ENCODE peak calls at places on chromosomes 11 and 22, in ten cellular contexts. One of them, this sample, is unnamed.

GRCh38 chr22:46878549-46878948 is 116.1 kb downstream of the TBC1D22A start:
- DNase-seq in spleen: no peak
- DNase-seq in heart right ventricle: no peak
- DNase-seq in CD8-positive, alpha-beta T cell: no peak
- DNase-seq in left ventricle myocardium inferior: no peak
- DNase-seq in MM.1S: no peak
- DNase-seq in ovary: no peak
- DNase-seq in CD4-positive, alpha-beta T cell: no peak
- DNase-seq in transverse colon: no peak
- DNase-seq in psoas muscle: no peak
- DNase-seq in this sample: no peak

GRCh38 chr11:2943711-2944118 is 14.5 kb upstream of the PHLDA2 start:
- DNase-seq in MM.1S: no peak
- DNase-seq in CD4-positive, alpha-beta T cell: no peak
- DNase-seq in left ventricle myocardium inferior: no peak
- DNase-seq in psoas muscle: peak; percentile 58
- DNase-seq in CD8-positive, alpha-beta T cell: no peak
- DNase-seq in spleen: peak; percentile 74
- DNase-seq in ovary: no peak
- DNase-seq in transverse colon: peak; percentile 72
- DNase-seq in heart right ventricle: no peak
- DNase-seq in this sample: peak; percentile 45

GRCh38 chr11:67416416-67417335 is 1.2 kb downstream of the CARNS1 start:
- DNase-seq in left ventricle myocardium inferior: no peak
- DNase-seq in heart right ventricle: no peak
- DNase-seq in psoas muscle: no peak
- DNase-seq in CD8-positive, alpha-beta T cell: peak; percentile 89
- DNase-seq in spleen: peak; percentile 92
- DNase-seq in ovary: no peak
- DNase-seq in MM.1S: no peak
- DNase-seq in transverse colon: no peak
- DNase-seq in CD4-positive, alpha-beta T cell: peak; percentile 93
- DNase-seq in this sample: no peak

GRCh38 chr11:70324354-70325115 is 54.0 kb downstream of the PPFIA1 start:
- DNase-seq in spleen: no peak
- DNase-seq in CD8-positive, alpha-beta T cell: no peak
- DNase-seq in psoas muscle: no peak
- DNase-seq in heart right ventricle: no peak
- DNase-seq in MM.1S: no peak
- DNase-seq in transverse colon: no peak
- DNase-seq in left ventricle myocardium inferior: no peak
- DNase-seq in ovary: no peak
- DNase-seq in CD4-positive, alpha-beta T cell: no peak
- DNase-seq in this sample: no peak

GRCh38 chr11:504053-504993 is 2.7 kb downstream of the RNH1 start:
- DNase-seq in ovary: peak; percentile 80
- DNase-seq in spleen: peak; percentile 89
- DNase-seq in CD4-positive, alpha-beta T cell: no peak
- DNase-seq in CD8-positive, alpha-beta T cell: no peak
- DNase-seq in heart right ventricle: peak; percentile 37
- DNase-seq in MM.1S: no peak
- DNase-seq in left ventricle myocardium inferior: peak; percentile 53
- DNase-seq in transverse colon: peak; percentile 38
- DNase-seq in psoas muscle: no peak
- DNase-seq in this sample: peak; percentile 58

GRCh38 chr11:94933225-94934130 is 39.9 kb downstream of the CWC15 start:
- DNase-seq in CD4-positive, alpha-beta T cell: no peak
- DNase-seq in left ventricle myocardium inferior: peak; percentile 46
- DNase-seq in MM.1S: no peak
- DNase-seq in spleen: no peak
- DNase-seq in CD8-positive, alpha-beta T cell: no peak
- DNase-seq in transverse colon: no peak
- DNase-seq in heart right ventricle: peak; percentile 65
- DNase-seq in psoas muscle: no peak
- DNase-seq in ovary: no peak
- DNase-seq in this sample: peak; percentile 62

GRCh38 chr11:122778148-122778547 is 60.2 kb upstream of the CRTAM start:
- DNase-seq in transverse colon: no peak
- DNase-seq in ovary: no peak
- DNase-seq in CD8-positive, alpha-beta T cell: no peak
- DNase-seq in CD4-positive, alpha-beta T cell: no peak
- DNase-seq in psoas muscle: no peak
- DNase-seq in MM.1S: no peak
- DNase-seq in heart right ventricle: no peak
- DNase-seq in spleen: no peak
- DNase-seq in left ventricle myocardium inferior: no peak
- DNase-seq in this sample: peak; percentile 51

GRCh38 chr22:49879871-49880270 is 26.2 kb downstream of the ZBED4 start:
- DNase-seq in psoas muscle: no peak
- DNase-seq in CD4-positive, alpha-beta T cell: no peak
- DNase-seq in transverse colon: no peak
- DNase-seq in spleen: no peak
- DNase-seq in left ventricle myocardium inferior: no peak
- DNase-seq in ovary: no peak
- DNase-seq in MM.1S: no peak
- DNase-seq in heart right ventricle: no peak
- DNase-seq in CD8-positive, alpha-beta T cell: no peak
- DNase-seq in this sample: no peak

GRCh38 chr22:23411739-23412138 is 168.4 kb downstream of the IGLL1 start:
- DNase-seq in transverse colon: no peak
- DNase-seq in MM.1S: no peak
- DNase-seq in CD8-positive, alpha-beta T cell: no peak
- DNase-seq in heart right ventricle: no peak
- DNase-seq in CD4-positive, alpha-beta T cell: no peak
- DNase-seq in ovary: no peak
- DNase-seq in spleen: no peak
- DNase-seq in psoas muscle: no peak
- DNase-seq in left ventricle myocardium inferior: no peak
- DNase-seq in this sample: no peak

GRCh38 chr11:95461348-95461747 is 230.3 kb upstream of the SESN3 start:
- DNase-seq in spleen: no peak
- DNase-seq in heart right ventricle: no peak
- DNase-seq in CD8-positive, alpha-beta T cell: no peak
- DNase-seq in psoas muscle: no peak
- DNase-seq in CD4-positive, alpha-beta T cell: no peak
- DNase-seq in left ventricle myocardium inferior: no peak
- DNase-seq in MM.1S: no peak
- DNase-seq in transverse colon: no peak
- DNase-seq in ovary: no peak
- DNase-seq in this sample: no peak

GRCh38 chr22:50313600-50313999 is 6.2 kb upstream of the PLXNB2 start:
- DNase-seq in transverse colon: no peak
- DNase-seq in CD8-positive, alpha-beta T cell: no peak
- DNase-seq in spleen: peak; percentile 76
- DNase-seq in heart right ventricle: no peak
- DNase-seq in psoas muscle: no peak
- DNase-seq in MM.1S: no peak
- DNase-seq in CD4-positive, alpha-beta T cell: no peak
- DNase-seq in left ventricle myocardium inferior: no peak
- DNase-seq in ovary: no peak
- DNase-seq in this sample: no peak

GRCh38 chr22:46418827-46419226 is 83.3 kb downstream of the TRMU start:
- DNase-seq in left ventricle myocardium inferior: no peak
- DNase-seq in transverse colon: no peak
- DNase-seq in spleen: no peak
- DNase-seq in psoas muscle: no peak
- DNase-seq in MM.1S: no peak
- DNase-seq in heart right ventricle: peak; percentile 28
- DNase-seq in CD8-positive, alpha-beta T cell: no peak
- DNase-seq in CD4-positive, alpha-beta T cell: no peak
- DNase-seq in ovary: no peak
- DNase-seq in this sample: no peak

GRCh38 chr11:15941206-15941770 is 415.1 kb downstream of the SOX6 start:
- DNase-seq in spleen: peak; percentile 82
- DNase-seq in MM.1S: no peak
- DNase-seq in CD8-positive, alpha-beta T cell: no peak
- DNase-seq in CD4-positive, alpha-beta T cell: no peak
- DNase-seq in transverse colon: no peak
- DNase-seq in psoas muscle: peak; percentile 70
- DNase-seq in heart right ventricle: no peak
- DNase-seq in left ventricle myocardium inferior: peak; percentile 27
- DNase-seq in ovary: no peak
- DNase-seq in this sample: no peak

GRCh38 chr22:42976131-42976530 is 38.8 kb downstream of the PACSIN2 start:
- DNase-seq in psoas muscle: no peak
- DNase-seq in left ventricle myocardium inferior: no peak
- DNase-seq in spleen: no peak
- DNase-seq in transverse colon: peak; percentile 65
- DNase-seq in ovary: no peak
- DNase-seq in CD4-positive, alpha-beta T cell: no peak
- DNase-seq in heart right ventricle: no peak
- DNase-seq in CD8-positive, alpha-beta T cell: no peak
- DNase-seq in MM.1S: no peak
- DNase-seq in this sample: no peak

GRCh38 chr11:33630936-33631748 is 69.5 kb downstream of the C11orf91 start:
- DNase-seq in transverse colon: no peak
- DNase-seq in CD8-positive, alpha-beta T cell: no peak
- DNase-seq in heart right ventricle: no peak
- DNase-seq in spleen: no peak
- DNase-seq in left ventricle myocardium inferior: no peak
- DNase-seq in CD4-positive, alpha-beta T cell: no peak
- DNase-seq in MM.1S: no peak
- DNase-seq in ovary: no peak
- DNase-seq in psoas muscle: no peak
- DNase-seq in this sample: peak; percentile 94
- TF ChIP-seq CTCF in transverse colon: no peak
- TF ChIP-seq CTCF in CD8-positive, alpha-beta T cell: no peak
- TF ChIP-seq CTCF in heart right ventricle: no peak
- TF ChIP-seq CTCF in spleen: no peak
- TF ChIP-seq CTCF in left ventricle myocardium inferior: no peak
- TF ChIP-seq CTCF in CD4-positive, alpha-beta T cell: no peak
- TF ChIP-seq CTCF in MM.1S: no peak
- TF ChIP-seq CTCF in ovary: no peak
- TF ChIP-seq CTCF in psoas muscle: no peak
- TF ChIP-seq CTCF in this sample: peak; percentile 14

GRCh38 chr22:22316589-22316988 is 72.0 kb downstream of the VPREB1 start:
- DNase-seq in heart right ventricle: no peak
- DNase-seq in spleen: no peak
- DNase-seq in MM.1S: no peak
- DNase-seq in left ventricle myocardium inferior: no peak
- DNase-seq in CD4-positive, alpha-beta T cell: no peak
- DNase-seq in psoas muscle: no peak
- DNase-seq in transverse colon: no peak
- DNase-seq in CD8-positive, alpha-beta T cell: no peak
- DNase-seq in ovary: no peak
- DNase-seq in this sample: no peak
- H3K27ac ChIP-seq in heart right ventricle: no peak overlapping the region
- H3K27ac ChIP-seq in spleen: no peak overlapping the region
- H3K27ac ChIP-seq in MM.1S: no peak overlapping the region
- H3K27ac ChIP-seq in left ventricle myocardium inferior: no peak overlapping the region
- H3K27ac ChIP-seq in CD4-positive, alpha-beta T cell: no peak overlapping the region
- H3K27ac ChIP-seq in psoas muscle: no peak overlapping the region
- H3K27ac ChIP-seq in transverse colon: no peak overlapping the region
- H3K27ac ChIP-seq in CD8-positive, alpha-beta T cell: no peak overlapping the region
- H3K27ac ChIP-seq in ovary: no peak overlapping the region
- H3K27ac ChIP-seq in this sample: no peak overlapping the region

GRCh38 chr11:119863811-119864601 is 135.0 kb upstream of the NECTIN1 start:
- DNase-seq in MM.1S: no peak
- DNase-seq in psoas muscle: no peak
- DNase-seq in heart right ventricle: no peak
- DNase-seq in CD8-positive, alpha-beta T cell: no peak
- DNase-seq in left ventricle myocardium inferior: no peak
- DNase-seq in ovary: no peak
- DNase-seq in spleen: peak; percentile 38
- DNase-seq in CD4-positive, alpha-beta T cell: no peak
- DNase-seq in transverse colon: peak; percentile 85
- DNase-seq in this sample: no peak

GRCh38 chr11:119863236-119863635 is 134.2 kb upstream of the NECTIN1 start:
- DNase-seq in left ventricle myocardium inferior: no peak
- DNase-seq in spleen: peak; percentile 49
- DNase-seq in heart right ventricle: no peak
- DNase-seq in CD8-positive, alpha-beta T cell: no peak
- DNase-seq in CD4-positive, alpha-beta T cell: no peak
- DNase-seq in psoas muscle: no peak
- DNase-seq in MM.1S: no peak
- DNase-seq in transverse colon: no peak
- DNase-seq in ovary: no peak
- DNase-seq in this sample: no peak

GRCh38 chr11:119859684-119860083 is 130.7 kb upstream of the NECTIN1 start:
- DNase-seq in transverse colon: no peak
- DNase-seq in psoas muscle: no peak
- DNase-seq in CD8-positive, alpha-beta T cell: no peak
- DNase-seq in left ventricle myocardium inferior: peak; percentile 22
- DNase-seq in spleen: peak; percentile 34
- DNase-seq in heart right ventricle: peak; percentile 16
- DNase-seq in CD4-positive, alpha-beta T cell: no peak
- DNase-seq in ovary: no peak
- DNase-seq in MM.1S: no peak
- DNase-seq in this sample: no peak

GRCh38 chr11:119860561-119861094 is 131.6 kb upstream of the NECTIN1 start:
- DNase-seq in transverse colon: no peak
- DNase-seq in left ventricle myocardium inferior: no peak
- DNase-seq in CD8-positive, alpha-beta T cell: no peak
- DNase-seq in spleen: peak; percentile 41
- DNase-seq in MM.1S: no peak
- DNase-seq in ovary: no peak
- DNase-seq in heart right ventricle: no peak
- DNase-seq in CD4-positive, alpha-beta T cell: no peak
- DNase-seq in psoas muscle: no peak
- DNase-seq in this sample: no peak

DNA sequence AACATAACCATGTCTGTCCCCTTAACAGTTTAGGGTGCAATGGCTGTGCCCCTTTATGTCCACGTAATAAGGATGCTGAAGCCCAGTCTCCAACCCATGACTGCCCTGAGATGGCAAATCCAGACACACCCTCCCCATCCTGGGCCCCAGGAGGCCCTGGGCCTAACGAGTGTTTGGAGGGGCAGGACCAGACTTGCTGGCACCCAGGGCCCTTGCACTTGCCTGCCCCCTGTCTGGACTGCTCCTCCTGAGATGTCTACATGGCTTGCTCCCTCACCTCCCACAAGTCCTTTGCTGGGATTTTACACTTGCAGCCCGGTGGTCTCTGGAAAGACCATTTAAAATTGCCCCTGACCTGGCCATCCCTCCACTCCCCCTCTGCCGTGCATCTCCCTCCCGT is 132.2 kb upstream of the NECTIN1 start:
- DNase-seq in left ventricle myocardium inferior: no peak
- DNase-seq in MM.1S: no peak
- DNase-seq in transverse colon: no peak
- DNase-seq in CD8-positive, alpha-beta T cell: no peak
- DNase-seq in CD4-positive, alpha-beta T cell: no peak
- DNase-seq in psoas muscle: no peak
- DNase-seq in heart right ventricle: no peak
- DNase-seq in spleen: peak; percentile 50
- DNase-seq in ovary: no peak
- DNase-seq in this sample: no peak
- H3K27me3 ChIP-seq in left ventricle myocardium inferior: peaks cover 50% of the 10 kb centered on the region
- H3K27me3 ChIP-seq in MM.1S: peaks cover 17% of the 10 kb centered on the region
- H3K27me3 ChIP-seq in transverse colon: peaks cover 6% of the 10 kb centered on the region
- H3K27me3 ChIP-seq in CD8-positive, alpha-beta T cell: no peaks in the 10 kb centered on the region
- H3K27me3 ChIP-seq in CD4-positive, alpha-beta T cell: no peaks in the 10 kb centered on the region
- H3K27me3 ChIP-seq in psoas muscle: no peaks in the 10 kb centered on the region
- H3K27me3 ChIP-seq in heart right ventricle: peaks cover 17% of the 10 kb centered on the region
- H3K27me3 ChIP-seq in spleen: peaks cover 67% of the 10 kb centered on the region
- H3K27me3 ChIP-seq in ovary: no peaks in the 10 kb centered on the region
- H3K27me3 ChIP-seq in this sample: peaks cover 26% of the 10 kb centered on the region

GRCh38 chr11:64246874-64247728 is at the start of gene PPP1R14B:
- DNase-seq in spleen: peak; percentile 96
- DNase-seq in CD8-positive, alpha-beta T cell: peak; percentile 81
- DNase-seq in transverse colon: peak; percentile 92
- DNase-seq in ovary: peak; percentile 91
- DNase-seq in heart right ventricle: peak; percentile 90
- DNase-seq in CD4-positive, alpha-beta T cell: peak; percentile 68
- DNase-seq in left ventricle myocardium inferior: peak; percentile 92
- DNase-seq in psoas muscle: peak; percentile 94
- DNase-seq in MM.1S: peak; percentile 83
- DNase-seq in this sample: peak; percentile 83
- TF ChIP-seq CTCF in spleen: peak; percentile 19
- TF ChIP-seq CTCF in CD8-positive, alpha-beta T cell: no peak
- TF ChIP-seq CTCF in transverse colon: no peak
- TF ChIP-seq CTCF in ovary: no peak
- TF ChIP-seq CTCF in heart right ventricle: peak; percentile 18
- TF ChIP-seq CTCF in CD4-positive, alpha-beta T cell: no peak
- TF ChIP-seq CTCF in left ventricle myocardium inferior: peak; percentile 29
- TF ChIP-seq CTCF in psoas muscle: no peak
- TF ChIP-seq CTCF in MM.1S: no peak
- TF ChIP-seq CTCF in this sample: peak; percentile 35